ENCODE peak calls at places on chromosomes 11 and 22, in four cellular contexts. O is mesothelial cell of epicardium, Z is COR-L47, F is fibroblast of the conjunctiva. G is an unnamed sample.

GRCh38 chr11:118314985-118315384 is 10.5 kb downstream of the CD3E start:
- DNase-seq in O (no peak), Z (no peak), F (no peak), G (no peak)

GRCh38 chr11:77471520-77472234 is 2.2 kb downstream of the PAK1 start:
- DNase-seq in O (no peak), Z (peak; percentile 6), F (no peak), G (no peak)

GRCh38 chr11:65133724-65134123 is 595 bp downstream of the SYVN1 start:
- DNase-seq in O (no peak), Z (no peak), F (peak; percentile 28), G (no peak)

GRCh38 chr11:72631806-72632731 is 42.2 kb downstream of the PDE2A start:
- DNase-seq in O (no peak), Z (no peak), F (no peak), G (no peak)

GRCh38 chr22:22487869-22488597 is 20.5 kb downstream of the ZNF280B start:
- DNase-seq in O (no peak), Z (no peak), F (no peak), G (no peak)

GRCh38 chr11:20033806-20034205 is 126.5 kb downstream of the DBX1 start:
- DNase-seq in O (no peak), Z (no peak), F (no peak), G (no peak)

GRCh38 chr11:108788565-108789199 is 123.8 kb downstream of the DDX10 start:
- DNase-seq in O (no peak), Z (no peak), F (peak; percentile 23), G (no peak)

GRCh38 chr11:120304526-120304925 is 20.6 kb upstream of the TLCD5 start:
- DNase-seq in O (no peak), Z (no peak), F (no peak), G (no peak)

GRCh38 chr11:61645179-61645868 is 34.9 kb upstream of the DAGLA start:
- DNase-seq in O (no peak), Z (no peak), F (no peak), G (no peak)

GRCh38 chr11:11057472-11057854 is 199.6 kb upstream of the ZBED5 start:
- DNase-seq in O (no peak), Z (no peak), F (no peak), G (no peak)

GRCh38 chr11:60121259-60121658 is 32.8 kb downstream of the MS4A2 start:
- DNase-seq in O (no peak), Z (no peak), F (no peak), G (no peak)

GRCh38 chr22:23781065-23781464 is 5.7 kb upstream of the SMARCB1 start:
- DNase-seq in O (no peak), Z (no peak), F (no peak), G (no peak)

GRCh38 chr11:112780351-112781043 is 180.7 kb upstream of the NCAM1 start:
- DNase-seq in O (no peak), Z (no peak), F (no peak), G (no peak)

GRCh38 chr11:111177037-111177988 is 68.2 kb upstream of the POU2AF2 start:
- DNase-seq in O (no peak), Z (no peak), F (no peak), G (no peak)

GRCh38 chr11:59267738-59268475 is 55.2 kb upstream of the MPEG1 start:
- DNase-seq in O (no peak), Z (no peak), F (no peak), G (no peak)

GRCh38 chr22:24580276-24580675 is 12.6 kb downstream of the LRRC75B start:
- DNase-seq in O (no peak), Z (no peak), F (peak; percentile 45), G (no peak)